ENCODE peak calls at places on chromosomes 1 and 21, in nine cellular contexts. One of them, this sample, is unnamed.

GRCh38 chr1:46547481-46548383 is 3.7 kb downstream of the KNCN start:
- DNase-seq in foreskin fibroblast: peak
- DNase-seq in heart left ventricle: no peak
- DNase-seq in SJSA1: peak
- DNase-seq in ascending aorta: no peak
- DNase-seq in left ventricle myocardium inferior: no peak
- DNase-seq in A549: peak
- DNase-seq in left lung: no peak
- DNase-seq in fibroblast of lung: peak
- DNase-seq in this sample: peak

GRCh38 chr1:203147376-203147775 is 19.9 kb downstream of the ADORA1 start:
- DNase-seq in fibroblast of lung: no peak
- DNase-seq in SJSA1: no peak
- DNase-seq in heart left ventricle: peak
- DNase-seq in left lung: no peak
- DNase-seq in A549: no peak
- DNase-seq in foreskin fibroblast: no peak
- DNase-seq in ascending aorta: no peak
- DNase-seq in left ventricle myocardium inferior: no peak
- DNase-seq in this sample: no peak

GRCh38 chr21:37224861-37225260 is 42.3 kb downstream of the VPS26C start:
- DNase-seq in SJSA1: no peak
- DNase-seq in A549: no peak
- DNase-seq in foreskin fibroblast: no peak
- DNase-seq in ascending aorta: no peak
- DNase-seq in left ventricle myocardium inferior: no peak
- DNase-seq in left lung: no peak
- DNase-seq in fibroblast of lung: no peak
- DNase-seq in heart left ventricle: no peak
- DNase-seq in this sample: no peak

GRCh38 chr1:166080965-166081870 is 85.6 kb downstream of the FAM78B start:
- DNase-seq in foreskin fibroblast: no peak
- DNase-seq in SJSA1: no peak
- DNase-seq in A549: no peak
- DNase-seq in heart left ventricle: no peak
- DNase-seq in ascending aorta: no peak
- DNase-seq in left lung: no peak
- DNase-seq in left ventricle myocardium inferior: no peak
- DNase-seq in fibroblast of lung: no peak
- DNase-seq in this sample: no peak

GRCh38 chr1:154971341-154971998 is 923 bp upstream of the SHC1 start:
- DNase-seq in left lung: no peak
- DNase-seq in heart left ventricle: peak
- DNase-seq in ascending aorta: no peak
- DNase-seq in left ventricle myocardium inferior: peak
- DNase-seq in SJSA1: peak
- DNase-seq in fibroblast of lung: no peak
- DNase-seq in foreskin fibroblast: no peak
- DNase-seq in A549: peak
- DNase-seq in this sample: no peak

GRCh38 chr1:240337795-240338194 is 246.1 kb downstream of the FMN2 start:
- DNase-seq in heart left ventricle: no peak
- DNase-seq in A549: no peak
- DNase-seq in foreskin fibroblast: peak
- DNase-seq in left ventricle myocardium inferior: no peak
- DNase-seq in ascending aorta: no peak
- DNase-seq in fibroblast of lung: peak
- DNase-seq in left lung: no peak
- DNase-seq in SJSA1: no peak
- DNase-seq in this sample: no peak

GRCh38 chr1:44855742-44856141 is 12.7 kb upstream of the PTCH2 start:
- DNase-seq in fibroblast of lung: no peak
- DNase-seq in heart left ventricle: no peak
- DNase-seq in SJSA1: no peak
- DNase-seq in foreskin fibroblast: no peak
- DNase-seq in A549: no peak
- DNase-seq in left ventricle myocardium inferior: no peak
- DNase-seq in ascending aorta: no peak
- DNase-seq in left lung: no peak
- DNase-seq in this sample: no peak

GRCh38 chr1:240254006-240254405 is 162.3 kb downstream of the FMN2 start:
- DNase-seq in SJSA1: no peak
- DNase-seq in left ventricle myocardium inferior: no peak
- DNase-seq in ascending aorta: no peak
- DNase-seq in left lung: no peak
- DNase-seq in foreskin fibroblast: no peak
- DNase-seq in heart left ventricle: no peak
- DNase-seq in A549: no peak
- DNase-seq in fibroblast of lung: no peak
- DNase-seq in this sample: no peak

GRCh38 chr1:16072616-16073484 is 601 bp downstream of the FAM131C start:
- DNase-seq in fibroblast of lung: no peak
- DNase-seq in SJSA1: no peak
- DNase-seq in left ventricle myocardium inferior: no peak
- DNase-seq in A549: no peak
- DNase-seq in left lung: no peak
- DNase-seq in ascending aorta: no peak
- DNase-seq in heart left ventricle: no peak
- DNase-seq in foreskin fibroblast: peak
- DNase-seq in this sample: no peak

GRCh38 chr1:5744911-5745431 is 247.3 kb downstream of the NPHP4 start:
- DNase-seq in heart left ventricle: no peak
- DNase-seq in SJSA1: no peak
- DNase-seq in left lung: peak
- DNase-seq in foreskin fibroblast: peak
- DNase-seq in left ventricle myocardium inferior: no peak
- DNase-seq in fibroblast of lung: no peak
- DNase-seq in A549: no peak
- DNase-seq in ascending aorta: no peak
- DNase-seq in this sample: no peak

GRCh38 chr1:208178091-208178529 is 66.1 kb downstream of the PLXNA2 start:
- DNase-seq in ascending aorta: no peak
- DNase-seq in heart left ventricle: no peak
- DNase-seq in fibroblast of lung: no peak
- DNase-seq in SJSA1: no peak
- DNase-seq in left lung: peak
- DNase-seq in A549: no peak
- DNase-seq in left ventricle myocardium inferior: no peak
- DNase-seq in foreskin fibroblast: peak
- DNase-seq in this sample: no peak

GRCh38 chr1:232422901-232423300 is 207.0 kb downstream of the SIPA1L2 start:
- DNase-seq in left ventricle myocardium inferior: no peak
- DNase-seq in A549: no peak
- DNase-seq in left lung: no peak
- DNase-seq in ascending aorta: no peak
- DNase-seq in foreskin fibroblast: no peak
- DNase-seq in fibroblast of lung: peak
- DNase-seq in SJSA1: no peak
- DNase-seq in heart left ventricle: no peak
- DNase-seq in this sample: no peak

GRCh38 chr1:185694081-185694480 is 40.1 kb upstream of the HMCN1 start:
- DNase-seq in A549: no peak
- DNase-seq in heart left ventricle: no peak
- DNase-seq in foreskin fibroblast: peak
- DNase-seq in ascending aorta: no peak
- DNase-seq in left ventricle myocardium inferior: no peak
- DNase-seq in left lung: peak
- DNase-seq in fibroblast of lung: peak
- DNase-seq in SJSA1: no peak
- DNase-seq in this sample: no peak

GRCh38 chr1:38671221-38671620 is 188.4 kb downstream of the RRAGC start:
- DNase-seq in heart left ventricle: no peak
- DNase-seq in A549: no peak
- DNase-seq in left lung: no peak
- DNase-seq in ascending aorta: no peak
- DNase-seq in foreskin fibroblast: no peak
- DNase-seq in fibroblast of lung: no peak
- DNase-seq in left ventricle myocardium inferior: no peak
- DNase-seq in SJSA1: no peak
- DNase-seq in this sample: no peak

GRCh38 chr1:247295746-247296145 is 35.9 kb downstream of the ZNF496 start:
- DNase-seq in foreskin fibroblast: no peak
- DNase-seq in heart left ventricle: no peak
- DNase-seq in left lung: no peak
- DNase-seq in SJSA1: no peak
- DNase-seq in A549: no peak
- DNase-seq in fibroblast of lung: no peak
- DNase-seq in ascending aorta: no peak
- DNase-seq in left ventricle myocardium inferior: no peak
- DNase-seq in this sample: no peak

GRCh38 chr1:247297263-247298123 is 34.2 kb downstream of the ZNF496 start:
- DNase-seq in ascending aorta: no peak
- DNase-seq in left lung: no peak
- DNase-seq in heart left ventricle: no peak
- DNase-seq in A549: no peak
- DNase-seq in left ventricle myocardium inferior: no peak
- DNase-seq in SJSA1: no peak
- DNase-seq in foreskin fibroblast: no peak
- DNase-seq in fibroblast of lung: no peak
- DNase-seq in this sample: no peak

GRCh38 chr1:247296599-247297180 is 35.0 kb downstream of the ZNF496 start:
- DNase-seq in foreskin fibroblast: no peak
- DNase-seq in left lung: no peak
- DNase-seq in SJSA1: no peak
- DNase-seq in heart left ventricle: no peak
- DNase-seq in left ventricle myocardium inferior: no peak
- DNase-seq in A549: no peak
- DNase-seq in fibroblast of lung: no peak
- DNase-seq in ascending aorta: no peak
- DNase-seq in this sample: no peak

GRCh38 chr1:247294282-247294681 is 37.4 kb downstream of the ZNF496 start:
- DNase-seq in left ventricle myocardium inferior: no peak
- DNase-seq in heart left ventricle: no peak
- DNase-seq in A549: no peak
- DNase-seq in left lung: no peak
- DNase-seq in SJSA1: no peak
- DNase-seq in foreskin fibroblast: peak
- DNase-seq in fibroblast of lung: peak
- DNase-seq in ascending aorta: no peak
- DNase-seq in this sample: no peak

GRCh38 chr1:247295274-247295684 is 36.4 kb downstream of the ZNF496 start:
- DNase-seq in A549: no peak
- DNase-seq in heart left ventricle: no peak
- DNase-seq in left ventricle myocardium inferior: no peak
- DNase-seq in ascending aorta: no peak
- DNase-seq in fibroblast of lung: no peak
- DNase-seq in foreskin fibroblast: peak
- DNase-seq in left lung: no peak
- DNase-seq in SJSA1: no peak
- DNase-seq in this sample: no peak
- H3K4me3 ChIP-seq in A549: no peak
- H3K4me3 ChIP-seq in heart left ventricle: no peak
- H3K4me3 ChIP-seq in left ventricle myocardium inferior: no peak
- H3K4me3 ChIP-seq in ascending aorta: no peak
- H3K4me3 ChIP-seq in fibroblast of lung: no peak
- H3K4me3 ChIP-seq in foreskin fibroblast: no peak
- H3K4me3 ChIP-seq in left lung: no peak
- H3K4me3 ChIP-seq in SJSA1: no peak
- H3K4me3 ChIP-seq in this sample: no peak

GRCh38 chr1:236130372-236130771 is 12.0 kb upstream of the GPR137B start:
- DNase-seq in left lung: no peak
- DNase-seq in left ventricle myocardium inferior: no peak
- DNase-seq in fibroblast of lung: no peak
- DNase-seq in foreskin fibroblast: no peak
- DNase-seq in heart left ventricle: no peak
- DNase-seq in ascending aorta: no peak
- DNase-seq in A549: no peak
- DNase-seq in SJSA1: no peak
- DNase-seq in this sample: no peak
- H3K4me3 ChIP-seq in left lung: no peak
- H3K4me3 ChIP-seq in left ventricle myocardium inferior: no peak
- H3K4me3 ChIP-seq in fibroblast of lung: no peak
- H3K4me3 ChIP-seq in foreskin fibroblast: no peak
- H3K4me3 ChIP-seq in heart left ventricle: no peak
- H3K4me3 ChIP-seq in ascending aorta: no peak
- H3K4me3 ChIP-seq in A549: no peak
- H3K4me3 ChIP-seq in SJSA1: no peak
- H3K4me3 ChIP-seq in this sample: no peak

GRCh38 chr1:90012305-90012704 is 17.4 kb downstream of the ZNF326 start:
- DNase-seq in fibroblast of lung: peak
- DNase-seq in SJSA1: no peak
- DNase-seq in ascending aorta: no peak
- DNase-seq in A549: no peak
- DNase-seq in left lung: no peak
- DNase-seq in left ventricle myocardium inferior: no peak
- DNase-seq in heart left ventricle: no peak
- DNase-seq in foreskin fibroblast: peak
- DNase-seq in this sample: no peak

GRCh38 chr1:90007979-90008404 is 13.1 kb downstream of the ZNF326 start:
- DNase-seq in foreskin fibroblast: no peak
- DNase-seq in left ventricle myocardium inferior: no peak
- DNase-seq in SJSA1: no peak
- DNase-seq in left lung: no peak
- DNase-seq in fibroblast of lung: peak
- DNase-seq in heart left ventricle: no peak
- DNase-seq in A549: no peak
- DNase-seq in ascending aorta: no peak
- DNase-seq in this sample: no peak
- H3K4me3 ChIP-seq in foreskin fibroblast: no peak
- H3K4me3 ChIP-seq in left ventricle myocardium inferior: no peak
- H3K4me3 ChIP-seq in SJSA1: no peak
- H3K4me3 ChIP-seq in left lung: no peak
- H3K4me3 ChIP-seq in fibroblast of lung: no peak
- H3K4me3 ChIP-seq in heart left ventricle: no peak
- H3K4me3 ChIP-seq in A549: no peak
- H3K4me3 ChIP-seq in ascending aorta: no peak
- H3K4me3 ChIP-seq in this sample: no peak

GRCh38 chr1:175602186-175602585 is 141.2 kb downstream of the TNR start:
- DNase-seq in ascending aorta: no peak
- DNase-seq in A549: no peak
- DNase-seq in fibroblast of lung: no peak
- DNase-seq in foreskin fibroblast: peak
- DNase-seq in heart left ventricle: no peak
- DNase-seq in left lung: no peak
- DNase-seq in SJSA1: no peak
- DNase-seq in left ventricle myocardium inferior: no peak
- DNase-seq in this sample: no peak

GRCh38 chr1:175600721-175601440 is 142.5 kb downstream of the TNR start:
- DNase-seq in ascending aorta: no peak
- DNase-seq in foreskin fibroblast: no peak
- DNase-seq in left ventricle myocardium inferior: no peak
- DNase-seq in A549: no peak
- DNase-seq in SJSA1: no peak
- DNase-seq in left lung: no peak
- DNase-seq in heart left ventricle: no peak
- DNase-seq in fibroblast of lung: no peak
- DNase-seq in this sample: no peak

GRCh38 chr1:175599212-175599681 is 144.1 kb downstream of the TNR start:
- DNase-seq in heart left ventricle: no peak
- DNase-seq in fibroblast of lung: no peak
- DNase-seq in left lung: no peak
- DNase-seq in left ventricle myocardium inferior: no peak
- DNase-seq in A549: no peak
- DNase-seq in ascending aorta: no peak
- DNase-seq in foreskin fibroblast: no peak
- DNase-seq in SJSA1: no peak
- DNase-seq in this sample: no peak

GRCh38 chr1:175597969-175598765 is 145.2 kb downstream of the TNR start:
- DNase-seq in foreskin fibroblast: peak
- DNase-seq in SJSA1: peak
- DNase-seq in A549: no peak
- DNase-seq in heart left ventricle: no peak
- DNase-seq in fibroblast of lung: peak
- DNase-seq in left ventricle myocardium inferior: no peak
- DNase-seq in ascending aorta: no peak
- DNase-seq in left lung: no peak
- DNase-seq in this sample: no peak

GRCh38 chr1:175597206-175597605 is 146.2 kb downstream of the TNR start:
- DNase-seq in fibroblast of lung: no peak
- DNase-seq in left ventricle myocardium inferior: no peak
- DNase-seq in A549: no peak
- DNase-seq in foreskin fibroblast: no peak
- DNase-seq in SJSA1: no peak
- DNase-seq in left lung: no peak
- DNase-seq in ascending aorta: no peak
- DNase-seq in heart left ventricle: no peak
- DNase-seq in this sample: no peak
- H3K4me3 ChIP-seq in fibroblast of lung: no peak
- H3K4me3 ChIP-seq in left ventricle myocardium inferior: no peak
- H3K4me3 ChIP-seq in A549: no peak
- H3K4me3 ChIP-seq in foreskin fibroblast: no peak
- H3K4me3 ChIP-seq in SJSA1: no peak
- H3K4me3 ChIP-seq in left lung: no peak
- H3K4me3 ChIP-seq in ascending aorta: no peak
- H3K4me3 ChIP-seq in heart left ventricle: no peak
- H3K4me3 ChIP-seq in this sample: no peak

This sample was measured in LNCaP clone FGC.